ENCODE peak calls at places on chromosome 6, in six cellular contexts. P is tibial artery, Q is heart right ventricle, B is cardiac muscle cell, Y is transverse colon, V is adrenal gland. S is an unnamed sample.

GRCh38 chr6:128903715-128904114 is 20.8 kb downstream of the LAMA2 start:
- DNase-seq in P (no peak), Q (no peak), B (no peak), Y (no peak), V (no peak), S (no peak)

GRCh38 chr6:7624781-7625710 is 35.0 kb downstream of the SNRNP48 start:
- DNase-seq in P (no peak), Q (no peak), B (no peak), Y (no peak), V (no peak), S (no peak)

GRCh38 chr6:446418-447366 is 55.1 kb downstream of the IRF4 start:
- DNase-seq in P (peak), Q (no peak), B (no peak), Y (peak), V (no peak), S (peak)

GRCh38 chr6:4585682-4586468 is 190.3 kb upstream of the CDYL start:
- DNase-seq in P (no peak), Q (no peak), B (no peak), Y (no peak), V (no peak), S (no peak)

GRCh38 chr6:44416103-44416502 is 28.6 kb downstream of the CDC5L start:
- DNase-seq in P (no peak), Q (no peak), B (peak), Y (no peak), V (peak), S (no peak)

GRCh38 chr6:146357578-146358340 is 185.9 kb upstream of the RAB32 start:
- DNase-seq in P (no peak), Q (no peak), B (peak), Y (no peak), V (no peak), S (no peak)

GRCh38 chr6:158939255-158940170 is 60.5 kb downstream of the RSPH3 start:
- DNase-seq in P (no peak), Q (no peak), B (no peak), Y (peak), V (no peak), S (no peak)

GRCh38 chr6:82086944-82087343 is 160.6 kb downstream of the IBTK start:
- DNase-seq in P (no peak), Q (no peak), B (no peak), Y (no peak), V (no peak), S (no peak)

GRCh38 chr6:170444056-170444505 is 109.0 kb downstream of the PSMB1 start:
- DNase-seq in P (no peak), Q (no peak), B (no peak), Y (no peak), V (no peak), S (peak)

GRCh38 chr6:46465294-46466165 is 25.7 kb downstream of the RCAN2 start:
- DNase-seq in P (no peak), Q (no peak), B (peak), Y (no peak), V (no peak), S (no peak)

GRCh38 chr6:6277418-6277817 is 43.0 kb downstream of the F13A1 start:
- DNase-seq in P (no peak), Q (no peak), B (no peak), Y (no peak), V (no peak), S (no peak)

GRCh38 chr6:5208491-5208890 is 52.3 kb downstream of the LYRM4 start:
- DNase-seq in P (no peak), Q (no peak), B (peak), Y (no peak), V (no peak), S (no peak)

GRCh38 chr6:68638225-68638900 is 3.3 kb downstream of the ADGRB3 start:
- DNase-seq in P (no peak), Q (peak), B (peak), Y (peak), V (peak), S (peak)

GRCh38 chr6:152401978-152402377 is 235.2 kb downstream of the SYNE1 start:
- DNase-seq in P (no peak), Q (no peak), B (no peak), Y (no peak), V (peak), S (no peak)

GRCh38 chr6:156126535-156126934 is 650.6 kb upstream of the ARID1B start:
- DNase-seq in P (no peak), Q (no peak), B (no peak), Y (no peak), V (no peak), S (no peak)

GRCh38 chr6:137102050-137102848 is 57.5 kb upstream of the IL20RA start:
- DNase-seq in P (no peak), Q (no peak), B (no peak), Y (no peak), V (no peak), S (no peak)

GRCh38 chr6:19380287-19380686 is 456.9 kb upstream of the ID4 start:
- DNase-seq in P (no peak), Q (no peak), B (peak), Y (no peak), V (no peak), S (no peak)

GRCh38 chr6:111845441-111845871 is 27.8 kb downstream of the FYN start:
- DNase-seq in P (no peak), Q (no peak), B (no peak), Y (no peak), V (no peak), S (no peak)

GRCh38 chr6:16803294-16804006 is 42.2 kb upstream of the ATXN1 start:
- DNase-seq in P (peak), Q (peak), B (peak), Y (peak), V (peak), S (peak)

GRCh38 chr6:105270511-105270910 is 90.7 kb upstream of the POPDC3 start:
- DNase-seq in P (no peak), Q (no peak), B (no peak), Y (no peak), V (no peak), S (no peak)

GRCh38 chr6:27296106-27296783 is 15.8 kb downstream of the POM121L2 start:
- DNase-seq in P (no peak), Q (no peak), B (peak), Y (no peak), V (no peak), S (no peak)

GRCh38 chr6:118993803-118994231 is 58.9 kb upstream of the MCM9 start:
- DNase-seq in P (no peak), Q (no peak), B (no peak), Y (no peak), V (no peak), S (no peak)

GRCh38 chr6:144106206-144106605 is 10.8 kb upstream of the SF3B5 start:
- DNase-seq in P (no peak), Q (no peak), B (no peak), Y (no peak), V (no peak), S (no peak)

GRCh38 chr6:112879920-112880413 is 532.8 kb downstream of the RFPL4B start:
- DNase-seq in P (peak), Q (peak), B (peak), Y (peak), V (no peak), S (peak)

GRCh38 chr6:142323377-142323776 is 21.6 kb downstream of the ADGRG6 start:
- DNase-seq in P (no peak), Q (no peak), B (no peak), Y (no peak), V (no peak), S (no peak)

GRCh38 chr6:7939186-7939863 is 28.7 kb upstream of the TXNDC5 start:
- DNase-seq in P (no peak), Q (no peak), B (peak), Y (no peak), V (no peak), S (no peak)

GRCh38 chr6:149965191-149966020 is 1.7 kb downstream of the ULBP1 start:
- DNase-seq in P (no peak), Q (no peak), B (no peak), Y (peak), V (no peak), S (no peak)

GRCh38 chr6:115882174-115882573 is 178.5 kb downstream of the FRK start:
- DNase-seq in P (no peak), Q (no peak), B (no peak), Y (no peak), V (no peak), S (no peak)

GRCh38 chr6:6913346-6913745 is 194.4 kb upstream of the RREB1 start:
- DNase-seq in P (no peak), Q (no peak), B (no peak), Y (no peak), V (no peak), S (no peak)

GRCh38 chr6:8837343-8837742 is 402.0 kb upstream of the SLC35B3 start:
- DNase-seq in P (no peak), Q (no peak), B (no peak), Y (no peak), V (no peak), S (no peak)

DNA sequence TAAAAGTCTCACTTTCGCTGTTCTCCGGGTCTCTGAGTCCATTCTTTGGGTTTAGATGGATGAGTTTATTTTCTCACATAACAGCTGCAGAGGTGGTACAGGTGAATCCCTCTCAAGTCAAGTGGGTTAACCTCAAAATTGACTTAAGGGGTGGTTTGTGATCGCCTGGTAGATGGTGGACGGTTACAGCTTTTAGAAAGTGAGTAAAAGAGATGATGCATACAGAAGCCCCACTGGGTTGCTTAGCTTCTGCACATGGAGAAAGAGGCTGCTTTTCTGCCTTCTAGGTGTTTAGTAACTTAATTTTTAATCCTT is 146.7 kb downstream of the TRIM27 start:
- DNase-seq in P (no peak), Q (no peak), B (no peak), Y (no peak), V (no peak), S (no peak)
- H3K4me3 ChIP-seq in P (no peak), Q (no peak), B (no peak), Y (no peak), V (no peak), S (no peak)

GRCh38 chr6:43211960-43212359 is 17.3 kb downstream of the DNPH1 start:
- DNase-seq in P (no peak), Q (no peak), B (no peak), Y (no peak), V (no peak), S (no peak)
- TF ChIP-seq CTCF in P (no peak), Q (no peak), B (no peak), Y (no peak), V (no peak), S (no peak)

GRCh38 chr6:56663344-56663743 is 20.7 kb upstream of the DST start:
- DNase-seq in P (no peak), Q (no peak), B (no peak), Y (peak), V (no peak), S (no peak)
- H3K27ac ChIP-seq in P (no peak), Q (no peak), B (no peak), Y (no peak), V (no peak), S (no peak)

GRCh38 chr6:40587240-40588069 is at the start of gene LRFN2:
- DNase-seq in P (peak), Q (peak), B (peak), Y (peak), V (peak), S (peak)

GRCh38 chr6:40588070-40588384 is 863 bp upstream of the LRFN2 start:
- DNase-seq in P (no peak), Q (no peak), B (no peak), Y (no peak), V (no peak), S (no peak)

GRCh38 chr6:40586369-40586768 is 795 bp downstream of the LRFN2 start:
- DNase-seq in P (no peak), Q (no peak), B (no peak), Y (no peak), V (no peak), S (no peak)

GRCh38 chr6:40585661-40586269 is 1.4 kb downstream of the LRFN2 start:
- DNase-seq in P (no peak), Q (no peak), B (no peak), Y (no peak), V (no peak), S (no peak)

GRCh38 chr6:40586800-40587201 is 363 bp downstream of the LRFN2 start:
- DNase-seq in P (no peak), Q (no peak), B (no peak), Y (no peak), V (peak), S (peak)
- H3K4me3 ChIP-seq in P (peak), Q (peak), B (peak), Y (peak), V (peak), S (peak)